ENCODE peak calls at places on chromosome 13, in four cellular contexts. W is H1, N is IMR-90, S is H9. A is an unnamed sample.
A peak's percentile ranks its signal among the peaks of the same experiment; 100 is the strongest.

GRCh38 chr13:27636624-27637288 is 15.1 kb downstream of the POLR1D start:
- DNase-seq in W (no peak), N (peak; percentile 41), S (no peak), A (no peak)

GRCh38 chr13:80132741-80133601 is 208.0 kb downstream of the SPRY2 start:
- DNase-seq in W (no peak), N (peak; percentile 62), S (no peak), A (peak; percentile 65)

GRCh38 chr13:95926231-95926630 is 127.0 kb downstream of the UGGT2 start:
- DNase-seq in W (no peak), N (no peak), S (no peak), A (no peak)

GRCh38 chr13:97004096-97004876 is 10.0 kb upstream of the OXGR1 start:
- DNase-seq in W (no peak), N (peak; percentile 68), S (no peak), A (peak; percentile 47)

GRCh38 chr13:23578411-23579071 is 8.3 kb downstream of the TNFRSF19 start:
- DNase-seq in W (peak; percentile 31), N (peak; percentile 69), S (peak; percentile 75), A (peak; percentile 76)

GRCh38 chr13:38763446-38764381 is 76.8 kb downstream of the FREM2 start:
- DNase-seq in W (peak; percentile 19), N (peak; percentile 33), S (peak; percentile 37), A (peak; percentile 77)

GRCh38 chr13:107104631-107105030 is 536.7 kb upstream of the ARGLU1 start:
- DNase-seq in W (no peak), N (peak; percentile 35), S (no peak), A (no peak)

GRCh38 chr13:74015137-74015536 is 119.1 kb downstream of the KLF12 start:
- DNase-seq in W (no peak), N (peak; percentile 39), S (no peak), A (peak; percentile 10)

GRCh38 chr13:51895906-51896888 is 34.4 kb downstream of the CCDC70 start:
- DNase-seq in W (peak; percentile 51), N (peak; percentile 61), S (peak; percentile 68), A (peak; percentile 74)

GRCh38 chr13:31588331-31588730 is 151.0 kb upstream of the RXFP2 start:
- DNase-seq in W (no peak), N (no peak), S (no peak), A (no peak)

GRCh38 chr13:106916329-106916728 is 348.4 kb upstream of the ARGLU1 start:
- DNase-seq in W (no peak), N (no peak), S (no peak), A (no peak)

GRCh38 chr13:50244913-50245574 is 229.8 kb downstream of the KCNRG start:
- DNase-seq in W (no peak), N (peak; percentile 88), S (no peak), A (peak; percentile 5)

GRCh38 chr13:98796798-98797197 is 44.3 kb upstream of the SLC15A1 start:
- DNase-seq in W (no peak), N (no peak), S (no peak), A (peak; percentile 59)

GRCh38 chr13:109336730-109337129 is 449.7 kb downstream of the IRS2 start:
- DNase-seq in W (no peak), N (peak; percentile 85), S (no peak), A (peak; percentile 63)

GRCh38 chr13:75919660-75920199 is 283.6 kb downstream of the LMO7 start:
- DNase-seq in W (no peak), N (no peak), S (no peak), A (no peak)

GRCh38 chr13:24563087-24563486 is 50.5 kb upstream of the PARP4 start:
- DNase-seq in W (no peak), N (no peak), S (no peak), A (no peak)

GRCh38 chr13:29859971-29860370 is 9.6 kb upstream of the UBL3 start:
- DNase-seq in W (no peak), N (peak; percentile 87), S (no peak), A (no peak)

GRCh38 chr13:40878321-40878720 is 88.9 kb downstream of the SLC25A15 start:
- DNase-seq in W (no peak), N (peak; percentile 7), S (no peak), A (no peak)

GRCh38 chr13:23025848-23026608 is 154.8 kb upstream of the SGCG start:
- DNase-seq in W (no peak), N (no peak), S (no peak), A (peak; percentile 49)

GRCh38 chr13:98143157-98143553 is 261 bp downstream of the FARP1 start:
- DNase-seq in W (no peak), N (no peak), S (peak; percentile 43), A (no peak)

GRCh38 chr13:107883561-107884175 is 331.7 kb downstream of the LIG4 start:
- DNase-seq in W (no peak), N (peak; percentile 93), S (no peak), A (no peak)

GRCh38 chr13:76799696-76800095 is 86.5 kb downstream of the KCTD12 start:
- DNase-seq in W (no peak), N (no peak), S (no peak), A (peak; percentile 20)

GRCh38 chr13:25632166-25632888 is 260.6 kb downstream of the ATP8A2 start:
- DNase-seq in W (no peak), N (no peak), S (peak; percentile 66), A (peak; percentile 33)

GRCh38 chr13:104584481-104584880 is 1518.3 kb upstream of the SLC10A2 start:
- DNase-seq in W (no peak), N (peak; percentile 58), S (no peak), A (no peak)

GRCh38 chr13:105144020-105144419 is 1391.4 kb downstream of the EFNB2 start:
- DNase-seq in W (no peak), N (no peak), S (no peak), A (peak; percentile 62)

GRCh38 chr13:50319603-50320296 is 304.5 kb downstream of the KCNRG start:
- DNase-seq in W (no peak), N (peak; percentile 29), S (no peak), A (no peak)

GRCh38 chr13:24724714-24725113 is 39.3 kb upstream of the RNF17 start:
- DNase-seq in W (no peak), N (no peak), S (no peak), A (no peak)

GRCh38 chr13:80334582-80335260 is 6.2 kb downstream of the SPRY2 start:
- DNase-seq in W (no peak), N (peak; percentile 43), S (no peak), A (no peak)

GRCh38 chr13:90696656-90697055 is 650.8 kb upstream of the MIR17HG start:
- DNase-seq in W (no peak), N (peak; percentile 0), S (no peak), A (no peak)

GRCh38 chr13:113726961-113727411 is 32.0 kb upstream of the TMEM255B start:
- DNase-seq in W (no peak), N (peak; percentile 31), S (no peak), A (no peak)

DNA sequence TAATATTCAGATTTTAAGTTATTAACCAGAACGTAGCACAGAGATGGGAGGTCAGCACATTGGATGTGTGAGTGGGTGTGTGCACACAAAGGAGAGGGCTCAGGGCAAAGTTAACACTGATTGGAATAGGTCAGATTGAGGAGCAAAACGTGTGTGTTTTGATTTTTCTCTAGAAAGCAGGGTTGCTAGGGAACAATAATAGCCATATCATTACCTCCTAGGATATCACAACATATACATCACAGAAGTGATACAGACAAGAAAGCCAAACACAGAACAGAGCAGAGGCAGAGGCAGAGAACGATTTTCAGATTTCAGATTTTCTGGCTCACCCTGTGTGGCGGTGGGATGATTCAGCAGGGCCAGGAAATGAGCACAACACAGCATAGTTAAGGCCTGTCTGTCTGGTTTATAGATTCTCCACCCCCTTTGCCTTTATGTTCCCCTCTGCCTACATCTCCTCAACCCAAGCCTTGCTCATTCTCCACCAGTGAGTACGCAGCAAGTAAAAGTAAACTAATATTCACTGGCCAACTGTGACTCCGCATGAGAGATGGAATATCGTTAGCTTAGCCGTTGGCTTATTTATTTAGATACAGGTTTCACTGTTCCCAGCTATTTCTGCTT is 182.6 kb upstream of the TSC22D1 start:
- DNase-seq in W (no peak), N (peak; percentile 98), S (no peak), A (no peak)
- H2BK15ac ChIP-seq in W (no peak overlapping the region), N (peak overlapping the region; percentile 84), S (no peak overlapping the region), A (no peak overlapping the region)

DNA sequence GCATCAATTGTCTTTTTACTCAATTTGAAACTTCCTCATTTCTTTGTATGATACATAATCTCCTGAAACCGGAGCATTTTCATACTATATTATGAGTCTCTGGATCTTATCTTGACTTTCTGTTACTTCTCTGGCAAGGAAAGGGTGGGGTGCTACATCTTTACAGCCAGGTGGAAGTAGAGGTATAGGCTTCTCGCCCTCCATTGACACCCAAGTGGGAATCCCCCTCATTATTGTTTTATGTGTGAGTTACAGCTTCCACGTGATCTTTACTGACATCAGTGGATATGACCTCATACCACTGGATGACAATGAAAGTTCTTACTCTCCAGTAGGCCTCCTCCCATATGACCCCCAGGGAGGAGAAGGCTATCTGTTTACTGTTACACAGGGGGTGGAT is 262.1 kb upstream of the DACH1 start:
- DNase-seq in W (no peak), N (no peak), S (no peak), A (no peak)
- H2AK5ac ChIP-seq in W (no peak overlapping the region), N (no peak overlapping the region), S (no peak overlapping the region), A (no peak overlapping the region)

GRCh38 chr13:32811297-32811800 is 204.9 kb upstream of the KL start:
- DNase-seq in W (no peak), N (no peak), S (no peak), A (no peak)
- H3K56ac ChIP-seq in W (no peak overlapping the region), N (no peak overlapping the region), S (no peak overlapping the region), A (no peak overlapping the region)

GRCh38 chr13:111531505-111531904 is 211.1 kb downstream of the TEX29 start:
- DNase-seq in W (no peak), N (peak; percentile 0), S (no peak), A (no peak)

GRCh38 chr13:111526922-111527321 is 206.5 kb downstream of the TEX29 start:
- DNase-seq in W (no peak), N (no peak), S (no peak), A (no peak)

GRCh38 chr13:111525320-111526118 is 205.1 kb downstream of the TEX29 start:
- DNase-seq in W (no peak), N (no peak), S (no peak), A (no peak)

GRCh38 chr13:111530137-111530536 is 209.7 kb downstream of the TEX29 start:
- DNase-seq in W (no peak), N (no peak), S (peak; percentile 30), A (no peak)

DNA sequence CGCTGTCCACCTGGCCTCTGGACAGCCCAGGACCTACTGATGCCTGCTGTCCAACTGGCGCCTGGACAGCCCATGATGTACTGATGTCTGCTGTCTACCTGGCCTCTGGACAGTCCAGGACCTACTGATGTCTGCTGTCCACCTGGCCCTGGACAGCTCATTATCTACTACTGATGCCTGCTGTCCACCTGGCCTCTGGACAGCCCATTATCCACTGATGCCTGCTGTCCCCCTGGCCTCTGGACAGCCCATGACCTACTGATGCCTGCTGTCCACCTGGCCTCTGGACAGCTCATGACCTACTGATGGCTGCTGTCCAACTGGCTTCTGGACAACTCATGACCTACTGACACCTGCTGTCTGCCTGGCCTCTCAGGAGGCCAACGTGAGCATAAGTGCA is 208.1 kb downstream of the TEX29 start:
- DNase-seq in W (no peak), N (no peak), S (no peak), A (no peak)
- H2BK15ac ChIP-seq in W (peak overlapping the region; percentile 75), N (no peak overlapping the region), S (no peak overlapping the region), A (no peak overlapping the region)

GRCh38 chr13:42658019-42658418 is 84.1 kb downstream of the TNFSF11 start:
- DNase-seq in W (no peak), N (no peak), S (no peak), A (peak; percentile 11)
- H2AK5ac ChIP-seq in W (no peak overlapping the region), N (no peak overlapping the region), S (no peak overlapping the region), A (no peak overlapping the region)

A was measured in mesendoderm.